ENCODE peak calls at places on chromosome 22, in four cellular contexts. E is stimulated activated naive CD8-positive, alpha-beta T cell treated with anti-CD3 and anti-CD28 coated beads, Interleukin-15, amount 100 ng/mL, for 72 hours; Q is neural progenitor cell; U is endothelial cell of umbilical vein. O is an unnamed sample.

GRCh38 chr22:27905638-27906037 is 13.4 kb downstream of the PITPNB start:
- DNase-seq in E (no peak), Q (no peak), U (no peak), O (no peak)

GRCh38 chr22:31100762-31101525 is 6.4 kb downstream of the SELENOM start:
- DNase-seq in U (no peak), Q (no peak), E (no peak), O (no peak)

GRCh38 chr22:23245045-23245798 is 64.9 kb downstream of the BCR start:
- DNase-seq in E (no peak), Q (no peak), U (no peak), O (no peak)

GRCh38 chr22:40058265-40058664 is 63.5 kb downstream of the FAM83F start:
- DNase-seq in Q (peak), E (no peak), U (peak), O (no peak)

GRCh38 chr22:38193580-38193979 is 8.2 kb upstream of the MAFF start:
- DNase-seq in U (no peak), Q (no peak), E (no peak), O (no peak)

GRCh38 chr22:27615408-27615807 is 186.1 kb downstream of the MN1 start:
- DNase-seq in Q (no peak), U (no peak), E (no peak), O (no peak)

GRCh38 chr22:43209523-43209890 is 22.6 kb upstream of the TTLL12 start:
- DNase-seq in Q (no peak), U (no peak), E (no peak), O (no peak)

GRCh38 chr22:46941958-46942815 is 179.7 kb downstream of the TBC1D22A start:
- DNase-seq in E (no peak), Q (no peak), U (no peak), O (no peak)

GRCh38 chr22:39007177-39007576 is 6.9 kb upstream of the APOBEC3C start:
- DNase-seq in E (no peak), U (no peak), Q (no peak), O (no peak)

GRCh38 chr22:19168088-19168890 is 10.2 kb downstream of the SLC25A1 start:
- DNase-seq in E (no peak), U (no peak), Q (peak), O (no peak)

GRCh38 chr22:35426801-35427140 is 26.8 kb downstream of the MCM5 start:
- DNase-seq in U (no peak), Q (no peak), E (no peak), O (no peak)

GRCh38 chr22:35634015-35634414 is 14.2 kb upstream of the APOL6 start:
- DNase-seq in E (no peak), U (no peak), Q (peak), O (no peak)

GRCh38 chr22:30701872-30702271 is 7.2 kb downstream of the OSBP2 start:
- DNase-seq in U (no peak), Q (no peak), E (no peak), O (no peak)

GRCh38 chr22:20615021-20615420 is 107.6 kb downstream of the MED15 start:
- DNase-seq in E (no peak), U (no peak), Q (no peak), O (no peak)

GRCh38 chr22:29040385-29041275 is 21.0 kb downstream of the C22orf31 start:
- DNase-seq in U (peak), Q (peak), E (peak), O (no peak)

GRCh38 chr22:37544955-37545702 is 15.2 kb upstream of the CDC42EP1 start:
- DNase-seq in E (peak), U (peak), Q (peak), O (no peak)

GRCh38 chr22:37716708-37717107 is 19.9 kb downstream of the TRIOBP start:
- DNase-seq in E (no peak), Q (no peak), U (no peak), O (no peak)

GRCh38 chr22:30902496-30903357 is 65.8 kb downstream of the MORC2 start:
- DNase-seq in U (no peak), Q (no peak), E (no peak), O (no peak)

GRCh38 chr22:41699264-41700104 is at the start of gene MEI1:
- DNase-seq in U (peak), Q (peak), E (peak), O (peak)

GRCh38 chr22:49996192-49996531 is 16.4 kb downstream of the IL17REL start:
- DNase-seq in Q (no peak), E (no peak), U (no peak), O (no peak)

GRCh38 chr22:30210235-30210831 is 36.2 kb downstream of the LIF start:
- DNase-seq in E (no peak), Q (peak), U (no peak), O (peak)

GRCh38 chr22:49258107-49259010 is 569.3 kb downstream of the BRD1 start:
- DNase-seq in Q (no peak), E (no peak), U (no peak), O (no peak)

GRCh38 chr22:21989049-21989448 is 6.5 kb upstream of the TOP3B start:
- DNase-seq in E (no peak), Q (no peak), U (no peak), O (no peak)

GRCh38 chr22:46007848-46008261 is 30.9 kb upstream of the WNT7B start:
- DNase-seq in E (no peak), U (peak), Q (no peak), O (peak)

GRCh38 chr22:27919943-27920755 is 1.1 kb upstream of the PITPNB start:
- DNase-seq in U (peak), E (no peak), Q (peak), O (no peak)

GRCh38 chr22:27238935-27239510 is 562.5 kb downstream of the MN1 start:
- DNase-seq in Q (no peak), E (no peak), U (peak), O (no peak)

GRCh38 chr22:49396817-49397216 is 430.9 kb downstream of the BRD1 start:
- DNase-seq in U (no peak), E (no peak), Q (no peak), O (no peak)

GRCh38 chr22:45064313-45065268 is 54.8 kb upstream of the PHF21B start:
- DNase-seq in E (peak), Q (no peak), U (no peak), O (no peak)

GRCh38 chr22:24208012-24208749 is 26.9 kb downstream of the SUSD2 start:
- DNase-seq in E (no peak), Q (no peak), U (peak), O (no peak)

GRCh38 chr22:38418589-38418988 is 36.4 kb downstream of the KCNJ4 start:
- DNase-seq in U (no peak), Q (no peak), E (no peak), O (no peak)

GRCh38 chr22:35037089-35037488 is 28.9 kb upstream of the ISX start:
- DNase-seq in Q (peak), E (no peak), U (no peak), O (no peak)

GRCh38 chr22:23233746-23234408 is 53.6 kb downstream of the BCR start:
- DNase-seq in U (no peak), E (peak), Q (no peak), O (no peak)

GRCh38 chr22:49636214-49636613 is 191.5 kb downstream of the BRD1 start:
- DNase-seq in U (no peak), Q (no peak), E (no peak), O (no peak)

GRCh38 chr22:26656896-26657851 is at the start of gene MIAT:
- DNase-seq in Q (peak), U (no peak), E (peak), O (no peak)

GRCh38 chr22:25069758-25070461 is 117.4 kb downstream of the KIAA1671 start:
- DNase-seq in U (peak), E (peak), Q (no peak), O (no peak)

GRCh38 chr22:25496396-25497064 is 67.9 kb upstream of the GRK3 start:
- DNase-seq in Q (no peak), E (no peak), U (peak), O (no peak)

GRCh38 chr22:43777204-43777671 is 34.9 kb downstream of the EFCAB6 start:
- DNase-seq in U (peak), E (no peak), Q (no peak), O (no peak)

GRCh38 chr22:31122196-31122531 is 602 bp upstream of the INPP5J start:
- DNase-seq in E (no peak), U (no peak), Q (no peak), O (no peak)

GRCh38 chr22:37173709-37174108 is 14.3 kb downstream of the C1QTNF6 start:
- DNase-seq in E (no peak), U (no peak), Q (no peak), O (peak)

O was measured in suprapubic skin.